ENCODE peak calls at places on chromosomes 11 and 22, in four cellular contexts. One of them, this sample, is unnamed.

GRCh38 chr11:6301096-6301495 is 19.2 kb downstream of the CAVIN3 start:
- DNase-seq in neuronal stem cell: no peak
- DNase-seq in mesenchymal stem cell: no peak
- DNase-seq in mesendoderm: no peak
- DNase-seq in this sample: no peak

GRCh38 chr22:44317163-44317455 is 4.4 kb upstream of the SHISAL1 start:
- DNase-seq in neuronal stem cell: no peak
- DNase-seq in mesenchymal stem cell: no peak
- DNase-seq in mesendoderm: no peak
- DNase-seq in this sample: no peak

GRCh38 chr11:116460156-116460965 is 312.4 kb downstream of the BUD13 start:
- DNase-seq in neuronal stem cell: no peak
- DNase-seq in mesenchymal stem cell: no peak
- DNase-seq in mesendoderm: no peak
- DNase-seq in this sample: no peak

GRCh38 chr11:62048101-62048500 is 75.7 kb upstream of the INCENP start:
- DNase-seq in neuronal stem cell: no peak
- DNase-seq in mesenchymal stem cell: no peak
- DNase-seq in mesendoderm: peak
- DNase-seq in this sample: no peak

GRCh38 chr11:126480410-126481302 is 125.2 kb downstream of the ST3GAL4 start:
- DNase-seq in neuronal stem cell: peak
- DNase-seq in mesenchymal stem cell: peak
- DNase-seq in mesendoderm: peak
- DNase-seq in this sample: peak

GRCh38 chr11:62556872-62557631 is 10.4 kb upstream of the AHNAK start:
- DNase-seq in neuronal stem cell: no peak
- DNase-seq in mesenchymal stem cell: no peak
- DNase-seq in mesendoderm: peak
- DNase-seq in this sample: peak

GRCh38 chr11:28461338-28461737 is 353.1 kb downstream of the METTL15 start:
- DNase-seq in neuronal stem cell: no peak
- DNase-seq in mesenchymal stem cell: no peak
- DNase-seq in mesendoderm: no peak
- DNase-seq in this sample: peak

GRCh38 chr22:22201185-22201924 is 43.2 kb upstream of the VPREB1 start:
- DNase-seq in neuronal stem cell: peak
- DNase-seq in mesenchymal stem cell: peak
- DNase-seq in mesendoderm: peak
- DNase-seq in this sample: peak

GRCh38 chr11:129013737-129014475 is 71.2 kb upstream of the TP53AIP1 start:
- DNase-seq in neuronal stem cell: no peak
- DNase-seq in mesenchymal stem cell: no peak
- DNase-seq in mesendoderm: no peak
- DNase-seq in this sample: no peak

GRCh38 chr11:117011541-117011908 is 86.7 kb downstream of the SIK3 start:
- DNase-seq in neuronal stem cell: no peak
- DNase-seq in mesenchymal stem cell: no peak
- DNase-seq in mesendoderm: no peak
- DNase-seq in this sample: no peak

GRCh38 chr11:126465573-126466287 is 110.2 kb downstream of the ST3GAL4 start:
- DNase-seq in neuronal stem cell: no peak
- DNase-seq in mesenchymal stem cell: no peak
- DNase-seq in mesendoderm: no peak
- DNase-seq in this sample: no peak

GRCh38 chr11:15765530-15765929 is 590.8 kb downstream of the SOX6 start:
- DNase-seq in neuronal stem cell: no peak
- DNase-seq in mesenchymal stem cell: no peak
- DNase-seq in mesendoderm: no peak
- DNase-seq in this sample: no peak

GRCh38 chr22:45769569-45770210 is 98.1 kb downstream of the ATXN10 start:
- DNase-seq in neuronal stem cell: no peak
- DNase-seq in mesenchymal stem cell: no peak
- DNase-seq in mesendoderm: no peak
- DNase-seq in this sample: peak

GRCh38 chr22:39301926-39302325 is 17.5 kb downstream of the RPL3 start:
- DNase-seq in neuronal stem cell: no peak
- DNase-seq in mesenchymal stem cell: no peak
- DNase-seq in mesendoderm: no peak
- DNase-seq in this sample: no peak

GRCh38 chr11:7651700-7652099 is 21.6 kb downstream of the CYB5R2 start:
- DNase-seq in neuronal stem cell: no peak
- DNase-seq in mesenchymal stem cell: no peak
- DNase-seq in mesendoderm: no peak
- DNase-seq in this sample: no peak

GRCh38 chr11:114159320-114159719 is 99.8 kb downstream of the ZBTB16 start:
- DNase-seq in neuronal stem cell: no peak
- DNase-seq in mesenchymal stem cell: peak
- DNase-seq in mesendoderm: no peak
- DNase-seq in this sample: no peak
- H3K23ac ChIP-seq in neuronal stem cell: no peak
- H3K23ac ChIP-seq in mesenchymal stem cell: no peak
- H3K23ac ChIP-seq in mesendoderm: no peak
- H3K23ac ChIP-seq in this sample: no peak

GRCh38 chr11:74069146-74070046 is 60.5 kb upstream of the UCP3 start:
- DNase-seq in neuronal stem cell: no peak
- DNase-seq in mesenchymal stem cell: no peak
- DNase-seq in mesendoderm: no peak
- DNase-seq in this sample: peak
- H3K4me2 ChIP-seq in neuronal stem cell: no peak
- H3K4me2 ChIP-seq in mesenchymal stem cell: no peak
- H3K4me2 ChIP-seq in mesendoderm: no peak
- H3K4me2 ChIP-seq in this sample: no peak

GRCh38 chr22:18021431-18021830 is 2.9 kb downstream of the MICAL3 start:
- DNase-seq in neuronal stem cell: no peak
- DNase-seq in mesenchymal stem cell: no peak
- DNase-seq in mesendoderm: no peak
- DNase-seq in this sample: no peak

GRCh38 chr22:18022851-18023250 is 1.5 kb downstream of the MICAL3 start:
- DNase-seq in neuronal stem cell: no peak
- DNase-seq in mesenchymal stem cell: no peak
- DNase-seq in mesendoderm: no peak
- DNase-seq in this sample: no peak

GRCh38 chr22:18024956-18025720 is 777 bp upstream of the MICAL3 start:
- DNase-seq in neuronal stem cell: no peak
- DNase-seq in mesenchymal stem cell: no peak
- DNase-seq in mesendoderm: no peak
- DNase-seq in this sample: no peak

GRCh38 chr22:18023509-18024275 is 669 bp downstream of the MICAL3 start:
- DNase-seq in neuronal stem cell: peak
- DNase-seq in mesenchymal stem cell: peak
- DNase-seq in mesendoderm: peak
- DNase-seq in this sample: peak

DNA sequence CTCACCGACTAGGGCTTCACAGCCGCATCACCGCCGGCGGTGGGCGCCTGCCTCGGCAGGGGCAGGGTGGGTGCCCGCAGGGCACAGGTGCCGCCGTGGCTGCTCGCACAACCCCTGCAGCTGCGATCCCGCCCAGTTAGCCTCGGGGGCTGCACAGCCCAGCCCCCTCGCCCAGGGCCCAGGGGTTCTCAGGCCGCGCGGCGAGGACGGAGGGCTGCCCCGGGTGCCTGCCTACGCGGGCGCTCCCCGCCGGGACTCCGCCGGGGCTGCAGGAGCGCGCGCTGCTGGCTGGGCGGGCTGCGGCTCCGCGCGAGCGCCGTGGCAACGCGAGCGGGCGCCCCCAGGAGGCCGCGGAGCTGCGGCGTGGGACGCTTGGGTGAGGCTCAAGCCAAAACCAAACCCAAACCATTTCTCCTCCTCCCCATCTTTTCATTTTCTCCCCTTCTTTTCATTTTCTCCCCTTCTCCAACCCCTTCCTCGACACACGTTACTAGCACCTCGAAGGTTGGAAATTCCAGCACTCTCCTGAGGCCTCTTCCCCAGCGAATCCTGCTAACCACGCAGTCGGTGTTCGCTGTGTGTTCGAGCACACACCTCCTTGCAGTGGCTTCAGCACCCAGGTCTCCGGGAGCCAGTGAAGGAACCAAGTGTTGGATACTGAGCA is at the start of gene MICAL3:
- DNase-seq in neuronal stem cell: peak
- DNase-seq in mesenchymal stem cell: peak
- DNase-seq in mesendoderm: peak
- DNase-seq in this sample: peak
- H3K23ac ChIP-seq in neuronal stem cell: peak
- H3K23ac ChIP-seq in mesenchymal stem cell: no peak
- H3K23ac ChIP-seq in mesendoderm: no peak
- H3K23ac ChIP-seq in this sample: peak

GRCh38 chr11:14764899-14765527 is 121.4 kb downstream of the PDE3B start:
- DNase-seq in neuronal stem cell: no peak
- DNase-seq in mesenchymal stem cell: peak
- DNase-seq in mesendoderm: no peak
- DNase-seq in this sample: peak

GRCh38 chr11:14768789-14769188 is 123.2 kb downstream of the CYP2R1 start:
- DNase-seq in neuronal stem cell: no peak
- DNase-seq in mesenchymal stem cell: no peak
- DNase-seq in mesendoderm: no peak
- DNase-seq in this sample: no peak

GRCh38 chr11:14764213-14764898 is 120.8 kb downstream of the PDE3B start:
- DNase-seq in neuronal stem cell: no peak
- DNase-seq in mesenchymal stem cell: no peak
- DNase-seq in mesendoderm: no peak
- DNase-seq in this sample: no peak
- H3K4me2 ChIP-seq in neuronal stem cell: no peak
- H3K4me2 ChIP-seq in mesenchymal stem cell: no peak
- H3K4me2 ChIP-seq in mesendoderm: no peak
- H3K4me2 ChIP-seq in this sample: no peak

GRCh38 chr11:67288198-67288451 is 978 bp upstream of the ANKRD13D start:
- DNase-seq in neuronal stem cell: no peak
- DNase-seq in mesenchymal stem cell: no peak
- DNase-seq in mesendoderm: no peak
- DNase-seq in this sample: no peak

GRCh38 chr11:67287355-67288197 is 1.5 kb upstream of the ANKRD13D start:
- DNase-seq in neuronal stem cell: no peak
- DNase-seq in mesenchymal stem cell: no peak
- DNase-seq in mesendoderm: no peak
- DNase-seq in this sample: no peak

GRCh38 chr11:67289651-67290479 is 762 bp downstream of the ANKRD13D start:
- DNase-seq in neuronal stem cell: no peak
- DNase-seq in mesenchymal stem cell: no peak
- DNase-seq in mesendoderm: peak
- DNase-seq in this sample: no peak

GRCh38 chr11:67289226-67289650 is at the start of gene ANKRD13D:
- DNase-seq in neuronal stem cell: no peak
- DNase-seq in mesenchymal stem cell: no peak
- DNase-seq in mesendoderm: no peak
- DNase-seq in this sample: no peak

GRCh38 chr11:67288452-67289225 is 464 bp upstream of the ANKRD13D start:
- DNase-seq in neuronal stem cell: peak
- DNase-seq in mesenchymal stem cell: peak
- DNase-seq in mesendoderm: peak
- DNase-seq in this sample: peak
- H3K23ac ChIP-seq in neuronal stem cell: peak
- H3K23ac ChIP-seq in mesenchymal stem cell: peak
- H3K23ac ChIP-seq in mesendoderm: peak
- H3K23ac ChIP-seq in this sample: peak

DNA sequence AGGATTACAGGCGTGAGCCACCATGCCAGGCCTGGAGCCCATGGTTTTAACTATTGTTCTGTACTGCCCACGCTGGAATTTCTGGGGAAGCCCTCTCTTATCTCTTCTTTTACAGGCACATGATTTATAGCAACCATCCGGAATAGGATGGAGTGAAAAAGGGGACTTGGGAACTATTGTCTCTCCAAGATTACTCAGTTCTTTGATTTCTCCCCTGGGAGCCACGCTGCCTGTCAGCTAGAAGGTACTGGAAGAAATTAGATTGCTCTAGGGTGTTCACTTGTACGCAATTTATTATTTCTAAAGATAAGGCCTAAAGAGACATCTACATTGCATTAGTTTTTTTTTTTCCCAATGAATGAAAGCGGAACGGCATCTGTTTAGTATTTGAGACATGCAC is 65.6 kb upstream of the PTPRJ start:
- DNase-seq in neuronal stem cell: no peak
- DNase-seq in mesenchymal stem cell: no peak
- DNase-seq in mesendoderm: no peak
- DNase-seq in this sample: no peak
- H3K4me2 ChIP-seq in neuronal stem cell: no peak
- H3K4me2 ChIP-seq in mesenchymal stem cell: no peak
- H3K4me2 ChIP-seq in mesendoderm: no peak
- H3K4me2 ChIP-seq in this sample: no peak

This sample was measured in IMR-90.